ENCODE peak calls at places on chromosomes 13 and 19, in four cellular contexts. One of them, this sample, is unnamed. For H3K36me3, the result is how much of the 10 kb centered on the place peaks cover.

GRCh38 chr19:43470288-43470687 is 4.9 kb upstream of the LYPD3 start:
- DNase-seq in CD4-positive, CD25-positive, alpha-beta regulatory T cell: peak
- DNase-seq in astrocyte: peak
- DNase-seq in cardiac muscle cell: no peak
- DNase-seq in this sample: peak

GRCh38 chr19:10270616-10271394 is at the start of gene ICAM1:
- DNase-seq in CD4-positive, CD25-positive, alpha-beta regulatory T cell: peak
- DNase-seq in astrocyte: peak
- DNase-seq in cardiac muscle cell: no peak
- DNase-seq in this sample: no peak

GRCh38 chr19:44903602-44904425 is 1.8 kb upstream of the APOE start:
- DNase-seq in cardiac muscle cell: peak
- DNase-seq in astrocyte: no peak
- DNase-seq in CD4-positive, CD25-positive, alpha-beta regulatory T cell: peak
- DNase-seq in this sample: no peak

GRCh38 chr19:30119180-30119920 is 177.3 kb downstream of the URI1 start:
- DNase-seq in CD4-positive, CD25-positive, alpha-beta regulatory T cell: no peak
- DNase-seq in astrocyte: no peak
- DNase-seq in cardiac muscle cell: no peak
- DNase-seq in this sample: no peak

GRCh38 chr13:39655041-39655568 is 357 bp upstream of the COG6 start:
- DNase-seq in cardiac muscle cell: no peak
- DNase-seq in CD4-positive, CD25-positive, alpha-beta regulatory T cell: no peak
- DNase-seq in astrocyte: no peak
- DNase-seq in this sample: no peak

GRCh38 chr13:112893570-112894422 is 75.2 kb upstream of the MCF2L start:
- DNase-seq in CD4-positive, CD25-positive, alpha-beta regulatory T cell: peak
- DNase-seq in cardiac muscle cell: peak
- DNase-seq in astrocyte: no peak
- DNase-seq in this sample: no peak

GRCh38 chr19:49042177-49042576 is 1.5 kb upstream of the CGB5 start:
- DNase-seq in cardiac muscle cell: no peak
- DNase-seq in CD4-positive, CD25-positive, alpha-beta regulatory T cell: no peak
- DNase-seq in astrocyte: peak
- DNase-seq in this sample: no peak

GRCh38 chr13:96444676-96445075 is 354.8 kb downstream of the HS6ST3 start:
- DNase-seq in astrocyte: no peak
- DNase-seq in CD4-positive, CD25-positive, alpha-beta regulatory T cell: no peak
- DNase-seq in cardiac muscle cell: no peak
- DNase-seq in this sample: no peak

GRCh38 chr19:5191091-5191490 is 149.5 kb downstream of the PTPRS start:
- DNase-seq in astrocyte: peak
- DNase-seq in CD4-positive, CD25-positive, alpha-beta regulatory T cell: no peak
- DNase-seq in cardiac muscle cell: no peak
- DNase-seq in this sample: no peak

GRCh38 chr13:75861786-75862185 is 225.7 kb downstream of the LMO7 start:
- DNase-seq in cardiac muscle cell: no peak
- DNase-seq in CD4-positive, CD25-positive, alpha-beta regulatory T cell: no peak
- DNase-seq in astrocyte: peak
- DNase-seq in this sample: no peak

GRCh38 chr13:23618341-23618740 is 48.1 kb downstream of the TNFRSF19 start:
- DNase-seq in cardiac muscle cell: no peak
- DNase-seq in CD4-positive, CD25-positive, alpha-beta regulatory T cell: no peak
- DNase-seq in astrocyte: peak
- DNase-seq in this sample: peak

GRCh38 chr19:46963093-46963734 is 56.4 kb upstream of the NPAS1 start:
- DNase-seq in cardiac muscle cell: no peak
- DNase-seq in astrocyte: peak
- DNase-seq in CD4-positive, CD25-positive, alpha-beta regulatory T cell: no peak
- DNase-seq in this sample: peak

GRCh38 chr19:53102186-53102585 is 1.0 kb downstream of the ZNF160 start:
- DNase-seq in astrocyte: no peak
- DNase-seq in cardiac muscle cell: no peak
- DNase-seq in CD4-positive, CD25-positive, alpha-beta regulatory T cell: no peak
- DNase-seq in this sample: no peak

GRCh38 chr13:51645154-51645650 is 60.9 kb downstream of the WDFY2 start:
- DNase-seq in astrocyte: peak
- DNase-seq in cardiac muscle cell: no peak
- DNase-seq in CD4-positive, CD25-positive, alpha-beta regulatory T cell: peak
- DNase-seq in this sample: peak

GRCh38 chr19:20179946-20180345 is 12.9 kb downstream of the ZNF486 start:
- DNase-seq in astrocyte: peak
- DNase-seq in CD4-positive, CD25-positive, alpha-beta regulatory T cell: no peak
- DNase-seq in cardiac muscle cell: no peak
- DNase-seq in this sample: no peak

GRCh38 chr19:35468637-35469036 is 20.6 kb downstream of the FFAR2 start:
- DNase-seq in astrocyte: no peak
- DNase-seq in cardiac muscle cell: peak
- DNase-seq in CD4-positive, CD25-positive, alpha-beta regulatory T cell: peak
- DNase-seq in this sample: no peak

GRCh38 chr19:54684537-54684936 is 21.8 kb downstream of the LILRB4 start:
- DNase-seq in CD4-positive, CD25-positive, alpha-beta regulatory T cell: no peak
- DNase-seq in cardiac muscle cell: peak
- DNase-seq in astrocyte: peak
- DNase-seq in this sample: no peak

GRCh38 chr19:29806098-29806866 is 5.5 kb upstream of the CCNE1 start:
- DNase-seq in astrocyte: peak
- DNase-seq in CD4-positive, CD25-positive, alpha-beta regulatory T cell: no peak
- DNase-seq in cardiac muscle cell: peak
- DNase-seq in this sample: no peak

GRCh38 chr19:39325778-39326680 is 5.4 kb upstream of the LRFN1 start:
- DNase-seq in astrocyte: no peak
- DNase-seq in cardiac muscle cell: no peak
- DNase-seq in CD4-positive, CD25-positive, alpha-beta regulatory T cell: no peak
- DNase-seq in this sample: no peak

GRCh38 chr19:3338541-3339181 is 27.7 kb upstream of the NFIC start:
- DNase-seq in cardiac muscle cell: no peak
- DNase-seq in astrocyte: no peak
- DNase-seq in CD4-positive, CD25-positive, alpha-beta regulatory T cell: peak
- DNase-seq in this sample: no peak

GRCh38 chr19:8655340-8655709 is 24.9 kb downstream of the NFILZ start:
- DNase-seq in CD4-positive, CD25-positive, alpha-beta regulatory T cell: peak
- DNase-seq in astrocyte: no peak
- DNase-seq in cardiac muscle cell: no peak
- DNase-seq in this sample: no peak

GRCh38 chr13:38566526-38566925 is 120.4 kb upstream of the FREM2 start:
- DNase-seq in CD4-positive, CD25-positive, alpha-beta regulatory T cell: no peak
- DNase-seq in cardiac muscle cell: no peak
- DNase-seq in astrocyte: no peak
- DNase-seq in this sample: no peak
- H3K36me3 ChIP-seq in CD4-positive, CD25-positive, alpha-beta regulatory T cell: under half
- H3K36me3 ChIP-seq in cardiac muscle cell: under half
- H3K36me3 ChIP-seq in astrocyte: under half
- H3K36me3 ChIP-seq in this sample: under half

DNA sequence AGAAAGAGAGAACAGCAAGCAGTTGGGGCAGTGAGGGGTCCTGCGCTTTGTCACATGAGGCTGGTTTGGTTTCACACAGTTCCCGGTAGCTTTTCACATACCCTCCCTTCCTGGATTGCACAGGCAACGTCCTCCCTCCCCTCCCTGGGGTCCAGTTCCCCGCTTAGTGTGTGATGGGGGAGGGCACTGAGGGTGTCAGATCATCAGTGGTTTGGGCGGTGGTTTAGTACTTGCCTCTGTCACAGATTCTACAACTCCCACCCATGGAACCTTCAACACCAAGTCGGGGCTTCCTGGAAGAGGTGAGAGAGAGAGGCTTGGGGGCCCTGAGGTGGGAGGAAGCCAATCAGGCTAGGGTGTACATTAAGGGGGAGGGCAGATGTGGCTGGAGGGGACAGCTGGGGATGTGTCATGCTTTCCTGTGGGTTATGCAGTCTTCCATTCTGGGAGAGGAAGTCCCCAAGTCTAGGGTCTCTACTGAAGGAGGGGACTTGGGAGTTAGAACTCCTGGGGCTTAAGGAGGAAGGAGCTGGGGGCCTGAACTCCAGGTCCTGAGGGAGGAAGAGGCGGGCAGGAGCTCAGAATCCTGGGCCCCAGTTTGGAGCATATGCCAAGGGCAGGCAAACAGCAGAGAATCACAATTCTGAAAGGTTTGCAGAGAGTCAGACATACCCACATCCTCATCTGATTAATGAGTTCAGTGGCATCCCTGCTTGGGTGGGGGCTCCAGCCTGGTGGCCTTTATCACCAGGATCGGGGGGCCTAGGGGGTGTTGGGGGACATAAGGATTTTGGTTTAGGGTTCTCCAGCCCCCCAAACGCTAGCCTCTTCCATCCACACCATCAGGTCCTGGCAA is at the start of gene NKG7:
- DNase-seq in CD4-positive, CD25-positive, alpha-beta regulatory T cell: peak
- DNase-seq in cardiac muscle cell: no peak
- DNase-seq in astrocyte: no peak
- DNase-seq in this sample: no peak
- H3K4me3 ChIP-seq in CD4-positive, CD25-positive, alpha-beta regulatory T cell: no peak
- H3K4me3 ChIP-seq in cardiac muscle cell: no peak
- H3K4me3 ChIP-seq in astrocyte: no peak
- H3K4me3 ChIP-seq in this sample: no peak

GRCh38 chr19:12244370-12244769 is 50.3 kb downstream of the ZNF44 start:
- DNase-seq in cardiac muscle cell: no peak
- DNase-seq in astrocyte: no peak
- DNase-seq in CD4-positive, CD25-positive, alpha-beta regulatory T cell: no peak
- DNase-seq in this sample: no peak

GRCh38 chr19:12247644-12248222 is 47.0 kb downstream of the ZNF44 start:
- DNase-seq in cardiac muscle cell: no peak
- DNase-seq in astrocyte: no peak
- DNase-seq in CD4-positive, CD25-positive, alpha-beta regulatory T cell: no peak
- DNase-seq in this sample: no peak
- H3K36me3 ChIP-seq in cardiac muscle cell: under half
- H3K36me3 ChIP-seq in astrocyte: under half
- H3K36me3 ChIP-seq in CD4-positive, CD25-positive, alpha-beta regulatory T cell: under half
- H3K36me3 ChIP-seq in this sample: under half

DNA sequence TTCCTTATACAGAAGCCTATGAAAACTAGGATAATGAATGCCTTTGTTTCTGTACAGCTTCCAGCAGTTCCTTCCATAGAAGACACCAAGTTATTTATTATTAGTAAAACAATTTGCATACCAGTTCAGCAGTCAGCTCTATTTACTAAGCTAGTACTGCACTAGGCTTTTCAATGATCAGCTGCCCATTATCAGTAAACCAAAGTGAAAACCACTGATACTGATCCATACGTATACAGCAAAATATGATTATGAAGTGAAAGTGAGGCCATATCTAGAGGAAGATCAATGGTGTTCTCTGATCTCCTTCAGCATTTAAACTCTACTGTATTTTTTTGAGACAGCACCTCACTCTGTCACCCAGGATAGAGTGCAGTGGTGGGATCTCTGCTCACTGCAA is 3.2 kb downstream of the TPT1 start:
- DNase-seq in cardiac muscle cell: no peak
- DNase-seq in CD4-positive, CD25-positive, alpha-beta regulatory T cell: no peak
- DNase-seq in astrocyte: no peak
- DNase-seq in this sample: no peak
- H3K4me3 ChIP-seq in cardiac muscle cell: no peak
- H3K4me3 ChIP-seq in CD4-positive, CD25-positive, alpha-beta regulatory T cell: peak
- H3K4me3 ChIP-seq in astrocyte: peak
- H3K4me3 ChIP-seq in this sample: no peak